ENCODE peak calls at places on chromosomes 6 and 20, in four cellular contexts. O is NCI-H1694 treated with DMSO at 0.1 percent for 48 hours; V is T1000; R is CD4-positive, alpha-beta memory T cell. D is an unnamed sample.

GRCh38 chr6:27814665-27815424 is 97.4 kb downstream of the OR2B2 start:
- DNase-seq in O (no peak), V (peak), R (peak), D (peak)

GRCh38 chr6:87396595-87397392 is 11.0 kb upstream of the CFAP206 start:
- DNase-seq in R (no peak), V (no peak), O (no peak), D (no peak)

GRCh38 chr6:88683734-88684133 is 279.7 kb downstream of the RNGTT start:
- DNase-seq in V (no peak), R (no peak), O (no peak), D (no peak)

GRCh38 chr6:31791324-31792089 is 4.0 kb downstream of the VARS1 start:
- DNase-seq in V (no peak), O (peak), R (no peak), D (no peak)

GRCh38 chr6:157337766-157338165 is 14.4 kb upstream of the TMEM242 start:
- DNase-seq in R (no peak), V (no peak), O (no peak), D (no peak)

GRCh38 chr20:58706975-58707681 is 14.5 kb downstream of the NPEPL1 start:
- DNase-seq in O (no peak), R (no peak), V (no peak), D (no peak)

GRCh38 chr6:165654144-165654543 is 8.9 kb downstream of the PDE10A start:
- DNase-seq in V (no peak), O (no peak), R (no peak), D (no peak)

GRCh38 chr6:15588966-15589634 is 73.7 kb downstream of the DTNBP1 start:
- DNase-seq in V (no peak), O (no peak), R (no peak), D (peak)

GRCh38 chr6:144134737-144135136 is 15.6 kb upstream of the STX11 start:
- DNase-seq in O (no peak), R (no peak), V (no peak), D (no peak)

D was measured in epithelial cell of prostate.